ENCODE peak calls at places on chromosomes 3 and 15, in six cellular contexts. J is uterus, C is heart left ventricle, L is gastrocnemius medialis, O is upper lobe of left lung, S is tibial nerve. P is an unnamed sample.

GRCh38 chr15:54064412-54064811 is 86.2 kb downstream of the UNC13C start:
- DNase-seq in J (no peak), C (no peak), L (no peak), O (no peak), S (no peak), P (no peak)

GRCh38 chr15:69659454-69660050 is 206.9 kb downstream of the RPLP1 start:
- DNase-seq in J (no peak), C (no peak), L (no peak), O (no peak), S (no peak), P (no peak)

GRCh38 chr3:57393957-57394356 is 101.5 kb upstream of the ASB14 start:
- DNase-seq in J (no peak), C (no peak), L (no peak), O (no peak), S (no peak), P (no peak)

GRCh38 chr3:39911465-39912309 is 102.3 kb downstream of the MYRIP start:
- DNase-seq in J (no peak), C (no peak), L (no peak), O (no peak), S (no peak), P (no peak)

GRCh38 chr3:133983126-133983525 is 46.6 kb downstream of the SLCO2A1 start:
- DNase-seq in J (no peak), C (no peak), L (no peak), O (no peak), S (no peak), P (no peak)

GRCh38 chr3:37064747-37065146 is 71.4 kb downstream of the MLH1 start:
- DNase-seq in J (no peak), C (no peak), L (no peak), O (no peak), S (no peak), P (no peak)

GRCh38 chr3:119759962-119760361 is 21.9 kb upstream of the NR1I2 start:
- DNase-seq in J (no peak), C (no peak), L (no peak), O (no peak), S (no peak), P (no peak)

GRCh38 chr3:12964713-12965612 is 108.3 kb downstream of the IQSEC1 start:
- DNase-seq in J (no peak), C (peak), L (no peak), O (no peak), S (no peak), P (no peak)

GRCh38 chr3:152205097-152205593 is 63.6 kb upstream of the MBNL1 start:
- DNase-seq in J (no peak), C (no peak), L (no peak), O (no peak), S (no peak), P (no peak)
- TF ChIP-seq POLR2A in J (no peak), C (no peak), L (no peak), O (peak), S (no peak), P (no peak)

GRCh38 chr15:76073554-76073953 is 13.8 kb downstream of the TMEM266 start:
- DNase-seq in J (no peak), C (no peak), L (no peak), O (no peak), S (no peak), P (no peak)

GRCh38 chr15:76071816-76072215 is 12.0 kb downstream of the TMEM266 start:
- DNase-seq in J (no peak), C (no peak), L (no peak), O (no peak), S (no peak), P (no peak)

GRCh38 chr15:76078285-76078863 is 18.6 kb downstream of the TMEM266 start:
- DNase-seq in J (no peak), C (no peak), L (no peak), O (no peak), S (no peak), P (no peak)

DNA sequence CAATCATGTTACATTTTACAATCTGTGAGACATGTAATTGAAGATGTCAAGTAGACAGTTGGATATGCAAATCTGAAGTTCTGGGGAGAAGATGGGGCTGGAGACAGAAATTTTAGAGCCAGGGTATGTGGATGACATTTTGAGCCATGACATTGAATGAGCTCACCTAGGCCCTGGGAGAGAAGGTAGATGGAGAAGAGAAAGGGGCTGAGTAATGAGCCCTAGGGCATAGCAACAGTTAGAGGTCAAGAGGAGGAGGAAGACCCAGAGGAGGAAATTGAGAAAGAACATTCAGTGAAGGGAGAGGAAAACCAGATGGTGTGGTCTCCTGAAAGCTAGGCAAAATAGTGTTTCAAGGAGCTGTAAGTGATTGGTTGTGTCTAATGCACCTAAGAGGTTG is 15.3 kb downstream of the TMEM266 start:
- DNase-seq in J (no peak), C (no peak), L (no peak), O (no peak), S (no peak), P (no peak)
- TF ChIP-seq POLR2A in J (no peak), C (no peak), L (no peak), O (no peak), S (no peak), P (no peak)

GRCh38 chr3:9422712-9423424 is 25.5 kb downstream of the SETD5 start:
- DNase-seq in J (peak), C (no peak), L (peak), O (peak), S (peak), P (peak)
- TF ChIP-seq POLR2A in J (no peak), C (no peak), L (no peak), O (peak), S (peak), P (no peak)

DNA sequence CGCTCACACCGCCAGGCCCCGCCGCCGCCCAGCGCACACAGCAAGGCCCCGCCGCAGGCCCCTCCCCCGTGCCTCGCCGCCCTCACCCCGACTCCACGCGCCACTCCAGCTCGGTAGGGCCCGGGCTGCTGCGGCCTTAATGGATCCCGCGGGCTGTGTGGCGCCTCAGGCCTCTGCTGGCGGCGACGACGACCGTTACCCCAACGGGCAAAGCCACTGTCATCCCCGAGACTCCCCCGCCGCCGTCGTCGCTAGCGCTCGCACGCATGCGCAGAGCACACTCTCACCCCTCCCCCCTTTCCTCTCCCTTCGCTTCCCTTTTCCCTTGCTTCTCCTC is at the start of gene MSL2:
- DNase-seq in J (no peak), C (no peak), L (no peak), O (no peak), S (no peak), P (no peak)
- TF ChIP-seq POLR2A in J (no peak), C (no peak), L (peak), O (peak), S (peak), P (peak)

GRCh38 chr3:132417695-132418520 is 606 bp downstream of the DNAJC13 start:
- DNase-seq in J (no peak), C (no peak), L (peak), O (peak), S (peak), P (peak)
- TF ChIP-seq POLR2A in J (no peak), C (no peak), L (no peak), O (peak), S (no peak), P (peak)

DNA sequence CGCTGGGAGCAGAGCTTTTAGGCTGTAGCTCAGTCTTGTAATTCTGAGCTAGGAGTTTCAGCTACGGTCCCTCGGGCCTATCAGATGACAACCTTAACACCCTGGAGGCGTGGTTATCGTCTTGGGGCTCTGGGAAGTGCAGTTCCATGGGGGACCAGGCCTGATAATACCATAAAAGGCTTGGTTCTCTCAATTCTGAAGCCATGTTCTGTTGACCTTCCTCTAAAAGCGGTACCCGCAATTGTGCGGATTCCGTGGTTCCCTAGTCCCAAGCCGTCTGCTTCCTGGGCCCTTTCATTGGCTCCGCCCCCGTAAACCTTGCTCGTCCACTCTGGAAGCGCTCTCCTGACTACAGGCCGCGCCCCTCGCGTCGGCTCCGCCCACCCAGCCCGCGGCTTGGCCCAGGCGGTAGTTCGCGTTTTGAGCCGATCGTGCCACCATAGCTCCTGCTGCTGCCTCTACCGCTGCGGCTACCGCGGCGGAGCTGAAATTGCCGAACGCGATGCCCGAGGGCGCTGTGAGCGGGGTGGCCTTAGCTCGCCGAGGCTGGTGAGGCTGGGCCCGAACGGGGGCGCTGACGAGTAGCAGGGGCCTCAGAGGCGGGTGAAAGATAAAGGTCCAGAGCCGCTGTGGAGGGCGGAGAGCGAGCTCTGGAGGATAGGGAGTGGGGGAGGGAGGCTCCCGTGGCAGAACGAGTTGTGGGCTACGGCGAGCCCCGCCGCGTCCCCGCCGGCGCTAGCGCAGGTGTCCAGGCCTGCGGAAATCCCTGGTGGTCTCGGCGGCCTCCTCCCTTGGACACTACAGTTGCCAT is at the start of gene MAPKBP1:
- DNase-seq in J (peak), C (peak), L (peak), O (peak), S (peak), P (peak)
- TF ChIP-seq POLR2A in J (peak), C (no peak), L (peak), O (peak), S (peak), P (peak)

GRCh38 chr3:97738761-97739160 is 25.8 kb upstream of the ARL6 start:
- DNase-seq in J (no peak), C (no peak), L (no peak), O (no peak), S (no peak), P (no peak)

GRCh38 chr3:97742036-97742435 is 22.5 kb upstream of the ARL6 start:
- DNase-seq in J (no peak), C (no peak), L (no peak), O (no peak), S (no peak), P (no peak)

GRCh38 chr3:97736928-97737327 is 27.6 kb upstream of the ARL6 start:
- DNase-seq in J (no peak), C (no peak), L (no peak), O (no peak), S (no peak), P (no peak)
- TF ChIP-seq POLR2A in J (no peak), C (no peak), L (no peak), O (no peak), S (no peak), P (no peak)

P was measured in H54.